ENCODE peak calls at places on chromosomes 4 and X, in ten cellular contexts. Z is cardiac muscle cell; Y is lower lobe of right lung; I is Peyer's patch; T is A549; P is keratinocyte; E is H9; M is heart right ventricle; B is fibroblast of lung; X is CD8-positive, alpha-beta T cell. J is an unnamed sample. For H3K4me1, the result is how much of the 10 kb centered on the place peaks cover.

GRCh38 chrX:85243761-85244410 is at the start of the genes SATL1 and ZNF711:
- DNase-seq in E (peak), P (no peak), M (peak), Z (peak), B (peak), T (peak), X (no peak), I (peak), Y (peak), J (no peak)

GRCh38 chr4:70706516-70706915 is 15.2 kb upstream of the RUFY3 start:
- DNase-seq in X (no peak), Y (no peak), I (no peak), M (no peak), T (no peak), E (no peak), B (no peak), P (no peak), Z (no peak), J (no peak)

GRCh38 chr4:151114986-151115385 is 15.6 kb downstream of the RPS3A start:
- DNase-seq in Z (no peak), M (no peak), X (no peak), B (peak), Y (no peak), E (no peak), T (no peak), P (no peak), I (no peak), J (no peak)

GRCh38 chr4:5711479-5712184 is 631 bp downstream of the EVC start:
- DNase-seq in P (no peak), Y (peak), X (no peak), Z (no peak), B (peak), T (peak), E (peak), M (peak), I (no peak), J (no peak)

GRCh38 chrX:323721-324628 is 5.4 kb upstream of the GTPBP6 start:
- DNase-seq in Y (peak), I (peak), E (peak), X (no peak), T (no peak), Z (peak), P (peak), M (no peak), B (peak), J (no peak)

GRCh38 chr4:19711871-19712270 is 539.8 kb upstream of the SLIT2 start:
- DNase-seq in P (no peak), Y (no peak), E (no peak), Z (no peak), T (no peak), X (no peak), M (no peak), B (peak), I (no peak), J (no peak)

GRCh38 chr4:73752424-73752823 is 12.1 kb downstream of the CXCL8 start:
- DNase-seq in P (no peak), M (no peak), Z (no peak), T (no peak), Y (no peak), X (no peak), E (no peak), B (peak), I (no peak), J (no peak)

GRCh38 chr4:57342406-57342805 is 232.2 kb upstream of the IGFBP7 start:
- DNase-seq in Z (no peak), T (no peak), X (no peak), P (no peak), B (no peak), Y (no peak), M (no peak), E (no peak), I (no peak), J (no peak)

GRCh38 chr4:55543858-55544257 is 2.9 kb downstream of the CLOCK start:
- DNase-seq in X (no peak), Z (no peak), Y (no peak), T (no peak), E (no peak), M (no peak), I (no peak), P (no peak), B (peak), J (no peak)

GRCh38 chr4:14863420-14864364 is 138.6 kb upstream of the CPEB2 start:
- DNase-seq in T (no peak), P (no peak), Y (no peak), Z (no peak), E (no peak), M (no peak), I (no peak), X (no peak), B (no peak), J (no peak)

GRCh38 chrX:9871871-9872270 is 85.6 kb downstream of the SHROOM2 start:
- DNase-seq in P (no peak), E (no peak), M (no peak), I (no peak), B (peak), X (no peak), Z (no peak), T (no peak), Y (no peak), J (no peak)

GRCh38 chr4:186554485-186554884 is 882 bp downstream of the MTNR1A start:
- DNase-seq in Y (no peak), P (no peak), T (peak), Z (peak), M (no peak), X (no peak), B (peak), I (no peak), E (peak), J (no peak)

GRCh38 chr4:28391877-28392276 is 1531.2 kb downstream of the STIM2 start:
- DNase-seq in Y (no peak), T (no peak), P (no peak), M (no peak), Z (no peak), X (no peak), I (no peak), E (no peak), B (no peak), J (no peak)

GRCh38 chr4:152164561-152164960 is 371.3 kb downstream of the FBXW7 start:
- DNase-seq in T (no peak), E (no peak), X (no peak), B (no peak), I (no peak), P (no peak), M (no peak), Y (no peak), Z (no peak), J (no peak)

GRCh38 chr4:78424456-78424855 is 127.1 kb upstream of the ANXA3 start:
- DNase-seq in X (no peak), B (no peak), P (no peak), Y (no peak), T (no peak), I (no peak), E (no peak), Z (no peak), M (no peak), J (no peak)

GRCh38 chr4:78426972-78427371 is 124.6 kb upstream of the ANXA3 start:
- DNase-seq in X (no peak), P (no peak), Z (no peak), T (no peak), M (no peak), I (no peak), Y (no peak), E (no peak), B (no peak), J (no peak)

GRCh38 chr4:78432896-78433295 is 118.7 kb upstream of the ANXA3 start:
- DNase-seq in M (no peak), Z (peak), E (no peak), X (no peak), I (no peak), Y (no peak), P (no peak), B (no peak), T (peak), J (no peak)

GRCh38 chr4:78428996-78429395 is 122.6 kb upstream of the ANXA3 start:
- DNase-seq in B (no peak), Y (no peak), Z (no peak), P (no peak), E (no peak), T (no peak), I (no peak), X (no peak), M (no peak), J (no peak)
- H3K4me1 ChIP-seq in B (under half), Y (under half), Z (under half), P (under half), E (under half), T (under half), I (under half), X (under half), M (under half), J (under half)

GRCh38 chrX:23752740-23753435 is 9.8 kb upstream of the ACOT9 start:
- DNase-seq in X (no peak), B (peak), E (no peak), Y (no peak), M (no peak), I (no peak), T (no peak), Z (no peak), P (no peak), J (no peak)
- H3K27ac ChIP-seq in X (no peak), B (peak), E (no peak), Y (no peak), M (no peak), I (peak), T (peak), Z (no peak), P (no peak), J (no peak)

GRCh38 chr4:1569461-1570151 is 114.5 kb downstream of the FAM53A start:
- DNase-seq in I (no peak), Z (no peak), Y (no peak), B (no peak), T (no peak), X (no peak), E (no peak), P (no peak), M (peak), J (no peak)

GRCh38 chr4:1567519-1567807 is 116.7 kb downstream of the FAM53A start:
- DNase-seq in I (no peak), T (no peak), M (peak), Z (no peak), X (no peak), P (no peak), E (no peak), B (no peak), Y (peak), J (no peak)

GRCh38 chr4:1570291-1571164 is 113.6 kb downstream of the FAM53A start:
- DNase-seq in B (no peak), I (no peak), Z (no peak), Y (peak), E (no peak), X (no peak), M (peak), T (no peak), P (no peak), J (no peak)

GRCh38 chr4:1567808-1568581 is 116.1 kb downstream of the FAM53A start:
- DNase-seq in Y (peak), B (no peak), I (no peak), X (no peak), Z (no peak), T (no peak), E (no peak), M (peak), P (no peak), J (no peak)

GRCh38 chr4:1568855-1569460 is 115.2 kb downstream of the FAM53A start:
- DNase-seq in B (no peak), E (no peak), M (peak), Z (no peak), P (no peak), I (no peak), X (no peak), T (no peak), Y (peak), J (no peak)
- H3K4me1 ChIP-seq in B (under half), E (under half), M (under half), Z (under half), P (under half), I (under half), X (under half), T (under half), Y (under half), J (under half)

GRCh38 chr4:86993909-86994672 is 59.3 kb downstream of the AFF1 start:
- DNase-seq in Y (no peak), E (no peak), M (no peak), P (no peak), Z (no peak), T (no peak), I (no peak), B (no peak), X (no peak), J (no peak)
- H3K27ac ChIP-seq in Y (no peak), E (no peak), M (no peak), P (no peak), Z (no peak), T (no peak), I (no peak), B (no peak), X (no peak), J (no peak)